ENCODE peak calls at places on chromosomes 13 and 19, in nine cellular contexts. V, T, M, U, G, C, A, O and S are unnamed samples.

GRCh38 chr19:58154287-58154678 is 3.7 kb upstream of the ZNF329 start:
- DNase-seq in V (peak), T (peak), M (no peak), U (no peak), G (no peak), C (no peak), A (peak), O (peak), S (peak)

GRCh38 chr13:26062853-26063444 is 11.1 kb upstream of the SHISA2 start:
- DNase-seq in V (peak), T (no peak), M (peak), U (peak), G (peak), C (no peak), A (peak), O (no peak), S (peak)

GRCh38 chr19:55253842-55254624 is 4.8 kb downstream of the PPP6R1 start:
- DNase-seq in V (no peak), T (no peak), M (no peak), U (no peak), G (peak), C (no peak), A (no peak), O (peak), S (no peak)

GRCh38 chr19:7851623-7852500 is 21.8 kb downstream of the EVI5L start:
- DNase-seq in V (no peak), T (no peak), M (no peak), U (no peak), G (no peak), C (no peak), A (no peak), O (no peak), S (no peak)

GRCh38 chr19:17866312-17867012 is 5.3 kb upstream of the SLC5A5 start:
- DNase-seq in V (no peak), T (no peak), M (no peak), U (no peak), G (no peak), C (no peak), A (no peak), O (no peak), S (no peak)

GRCh38 chr13:112892759-112893569 is 76.0 kb upstream of the MCF2L start:
- DNase-seq in V (no peak), T (peak), M (no peak), U (no peak), G (no peak), C (no peak), A (peak), O (peak), S (no peak)

GRCh38 chr13:51044023-51044665 is 66.9 kb downstream of the C13orf42 start:
- DNase-seq in V (no peak), T (no peak), M (no peak), U (no peak), G (no peak), C (no peak), A (peak), O (no peak), S (no peak)

GRCh38 chr13:113491418-113491883 is 940 bp upstream of the DCUN1D2 start:
- DNase-seq in V (peak), T (peak), M (no peak), U (peak), G (no peak), C (no peak), A (peak), O (peak), S (peak)

GRCh38 chr19:23403024-23403423 is 7.8 kb upstream of the ZNF91 start:
- DNase-seq in V (no peak), T (no peak), M (no peak), U (no peak), G (no peak), C (no peak), A (peak), O (no peak), S (no peak)

GRCh38 chr19:12840091-12841079 is 2.1 kb downstream of the MAST1 start:
- DNase-seq in V (peak), T (peak), M (peak), U (peak), G (peak), C (no peak), A (peak), O (peak), S (peak)

GRCh38 chr13:91698767-91699166 is 300.3 kb downstream of the GPC5 start:
- DNase-seq in V (no peak), T (no peak), M (no peak), U (no peak), G (no peak), C (no peak), A (no peak), O (no peak), S (no peak)

GRCh38 chr19:45195764-45196163 is 17.2 kb downstream of the BLOC1S3 start:
- DNase-seq in V (no peak), T (no peak), M (no peak), U (no peak), G (no peak), C (no peak), A (no peak), O (no peak), S (no peak)

GRCh38 chr19:49851456-49852259 is 699 bp downstream of the PTOV1 start:
- DNase-seq in V (no peak), T (peak), M (no peak), U (no peak), G (no peak), C (no peak), A (peak), O (peak), S (peak)

GRCh38 chr19:51386882-51387520 is 773 bp downstream of the LIM2 start:
- DNase-seq in V (no peak), T (no peak), M (no peak), U (no peak), G (no peak), C (no peak), A (no peak), O (no peak), S (no peak)

GRCh38 chr13:94433055-94433947 is 46.2 kb downstream of the DCT start:
- DNase-seq in V (no peak), T (no peak), M (no peak), U (no peak), G (no peak), C (no peak), A (peak), O (peak), S (peak)

GRCh38 chr19:47421844-47422395 is 2.6 kb upstream of the MEIS3 start:
- DNase-seq in V (no peak), T (no peak), M (peak), U (no peak), G (no peak), C (no peak), A (peak), O (no peak), S (no peak)

GRCh38 chr13:111861766-111862366 is 205.1 kb upstream of the SOX1 start:
- DNase-seq in V (no peak), T (no peak), M (no peak), U (no peak), G (no peak), C (no peak), A (no peak), O (no peak), S (no peak)

GRCh38 chr19:3768015-3768747 is 3.8 kb downstream of the RAX2 start:
- DNase-seq in V (no peak), T (no peak), M (no peak), U (no peak), G (no peak), C (no peak), A (no peak), O (no peak), S (no peak)

GRCh38 chr13:103539265-103539664 is 473.0 kb upstream of the SLC10A2 start:
- DNase-seq in V (no peak), T (no peak), M (peak), U (no peak), G (no peak), C (no peak), A (peak), O (no peak), S (no peak)

GRCh38 chr13:102089177-102089576 is 312.7 kb downstream of the FGF14 start:
- DNase-seq in V (peak), T (no peak), M (no peak), U (no peak), G (no peak), C (no peak), A (peak), O (no peak), S (peak)

GRCh38 chr19:18771328-18772242 is 19.5 kb downstream of the COMP start:
- DNase-seq in V (no peak), T (no peak), M (peak), U (no peak), G (no peak), C (no peak), A (no peak), O (no peak), S (no peak)

GRCh38 chr19:17337675-17338439 is 504 bp downstream of the GTPBP3 start:
- DNase-seq in V (no peak), T (no peak), M (peak), U (no peak), G (peak), C (no peak), A (no peak), O (peak), S (peak)

GRCh38 chr19:18648971-18649310 is 12.1 kb downstream of the KLHL26 start:
- DNase-seq in V (no peak), T (no peak), M (no peak), U (no peak), G (no peak), C (no peak), A (no peak), O (no peak), S (no peak)

GRCh38 chr13:112350300-112350699 is 25.9 kb upstream of the SPACA7 start:
- DNase-seq in V (no peak), T (no peak), M (no peak), U (no peak), G (no peak), C (no peak), A (no peak), O (no peak), S (no peak)

GRCh38 chr13:33066329-33066728 is 50.1 kb downstream of the KL start:
- DNase-seq in V (no peak), T (no peak), M (no peak), U (no peak), G (no peak), C (no peak), A (no peak), O (no peak), S (no peak)

GRCh38 chr19:45146251-45146650 is 14.5 kb downstream of the NKPD1 start:
- DNase-seq in V (no peak), T (no peak), M (no peak), U (no peak), G (no peak), C (no peak), A (no peak), O (no peak), S (no peak)

GRCh38 chr19:47323872-47324271 is 8.1 kb upstream of the C5AR2 start:
- DNase-seq in V (no peak), T (no peak), M (no peak), U (no peak), G (no peak), C (no peak), A (no peak), O (no peak), S (no peak)

GRCh38 chr13:74129500-74130144 is 4.6 kb downstream of the KLF12 start:
- DNase-seq in V (peak), T (no peak), M (no peak), U (no peak), G (peak), C (no peak), A (no peak), O (peak), S (no peak)

GRCh38 chr19:53308339-53308811 is 25.2 kb upstream of the ZNF845 start:
- DNase-seq in V (no peak), T (no peak), M (peak), U (no peak), G (no peak), C (no peak), A (peak), O (peak), S (peak)

GRCh38 chr13:27404680-27405079 is 19.7 kb upstream of the GTF3A start:
- DNase-seq in V (no peak), T (no peak), M (no peak), U (no peak), G (no peak), C (no peak), A (no peak), O (peak), S (no peak)

GRCh38 chr13:83229574-83230300 is 652.5 kb downstream of the SLITRK1 start:
- DNase-seq in V (no peak), T (no peak), M (no peak), U (no peak), G (no peak), C (no peak), A (no peak), O (no peak), S (no peak)

DNA sequence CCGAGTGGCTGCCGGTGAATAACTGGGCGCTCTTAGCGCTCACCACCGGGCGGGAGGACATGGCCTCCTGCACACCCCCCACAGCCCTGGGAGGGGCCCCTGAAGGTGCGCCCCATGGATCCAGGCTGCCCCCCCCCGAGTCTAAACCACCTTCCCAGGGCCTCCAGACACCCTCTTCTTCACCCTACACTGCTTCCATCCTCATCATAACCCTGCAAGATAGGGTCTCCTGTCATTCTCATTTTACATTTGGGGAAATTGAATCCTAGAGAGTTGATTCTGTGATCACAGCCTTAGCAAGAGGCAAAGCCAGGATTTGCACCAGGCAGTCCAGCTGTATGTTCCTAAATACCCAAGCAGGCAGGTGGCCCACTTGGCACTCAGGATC is 110.8 kb downstream of the PTPRS start:
- DNase-seq in V (no peak), T (no peak), M (no peak), U (no peak), G (no peak), C (no peak), A (no peak), O (no peak), S (no peak)
- H3K4me3 ChIP-seq in V (no peak), T (no peak), M (no peak), U (peak), G (no peak), C (no peak), A (no peak), O (no peak), S (no peak)

GRCh38 chr13:109610517-109610916 is 175.9 kb downstream of the IRS2 start:
- DNase-seq in V (no peak), T (peak), M (peak), U (peak), G (peak), C (no peak), A (peak), O (peak), S (peak)
- TF ChIP-seq CTCF in V (peak), T (peak), M (peak), U (no peak), G (no peak), C (peak), A (peak), O (peak), S (peak)

GRCh38 chr19:31253816-31254551 is 95.3 kb downstream of the TSHZ3 start:
- DNase-seq in V (peak), T (no peak), M (no peak), U (no peak), G (no peak), C (no peak), A (peak), O (no peak), S (peak)
- H3K4me3 ChIP-seq in V (no peak), T (no peak), M (no peak), U (no peak), G (no peak), C (no peak), A (no peak), O (no peak), S (no peak)

DNA sequence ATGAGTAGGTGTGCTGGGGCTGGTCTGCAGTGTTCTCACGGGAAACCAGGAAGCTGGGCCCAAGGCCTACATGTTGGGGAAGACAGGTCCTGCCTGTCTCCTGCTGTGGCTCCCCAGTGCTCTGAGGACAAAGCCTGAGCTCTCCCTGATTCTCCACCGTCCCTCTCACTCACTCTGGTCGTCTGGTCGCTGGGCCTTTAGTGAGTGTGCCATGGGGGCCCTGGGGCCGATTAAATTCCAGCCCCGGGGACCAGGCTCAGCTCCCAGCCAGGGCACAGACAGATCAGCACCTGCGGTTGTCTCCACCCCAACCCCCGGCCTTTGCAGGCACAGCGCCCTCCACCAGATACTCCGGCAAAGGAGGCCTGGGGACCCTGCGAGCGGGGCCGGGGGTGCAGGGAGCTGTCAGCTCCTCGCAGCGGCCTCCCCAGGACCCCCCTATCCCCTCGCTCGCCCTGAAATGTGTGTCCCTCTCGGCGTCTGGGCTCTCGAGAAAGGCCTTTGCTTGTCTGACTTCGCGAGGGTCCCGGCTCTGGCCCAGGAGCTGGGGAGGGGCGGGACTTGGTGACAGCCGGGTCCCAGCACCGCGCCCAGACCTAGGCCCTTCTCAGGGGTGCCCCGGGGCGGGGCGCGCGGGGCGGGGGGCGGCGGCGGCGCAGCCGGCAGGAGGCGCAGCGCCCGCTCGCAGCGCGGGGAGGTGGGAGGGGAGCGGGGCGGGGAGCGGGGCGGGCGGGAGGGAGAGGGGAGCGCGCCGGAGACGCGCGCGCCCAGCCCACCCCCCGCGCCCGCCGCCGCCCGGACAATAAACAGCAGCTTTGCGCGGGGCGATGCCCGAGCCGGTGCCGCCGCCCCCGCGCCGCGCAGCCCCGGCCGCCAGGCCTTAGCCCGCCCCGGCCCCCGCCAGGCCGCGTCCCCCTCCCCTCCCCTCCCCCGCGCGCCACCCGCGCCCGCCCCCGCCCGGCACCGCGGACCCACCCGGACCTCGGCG is at the start of gene PALM:
- DNase-seq in V (no peak), T (no peak), M (peak), U (no peak), G (no peak), C (no peak), A (peak), O (no peak), S (no peak)
- TF ChIP-seq CTCF in V (no peak), T (no peak), M (no peak), U (peak), G (no peak), C (no peak), A (peak), O (no peak), S (no peak)

GRCh38 chr13:34164585-34164984 is 346.6 kb downstream of the RFC3 start:
- DNase-seq in V (no peak), T (no peak), M (no peak), U (no peak), G (no peak), C (no peak), A (no peak), O (no peak), S (no peak)

GRCh38 chr13:34159946-34160345 is 342.0 kb downstream of the RFC3 start:
- DNase-seq in V (no peak), T (no peak), M (no peak), U (no peak), G (no peak), C (no peak), A (no peak), O (no peak), S (no peak)

GRCh38 chr13:34162545-34162936 is 344.6 kb downstream of the RFC3 start:
- DNase-seq in V (peak), T (no peak), M (no peak), U (no peak), G (no peak), C (peak), A (no peak), O (no peak), S (no peak)

GRCh38 chr13:34165158-34165557 is 347.2 kb downstream of the RFC3 start:
- DNase-seq in V (no peak), T (no peak), M (no peak), U (no peak), G (no peak), C (no peak), A (no peak), O (no peak), S (no peak)

DNA sequence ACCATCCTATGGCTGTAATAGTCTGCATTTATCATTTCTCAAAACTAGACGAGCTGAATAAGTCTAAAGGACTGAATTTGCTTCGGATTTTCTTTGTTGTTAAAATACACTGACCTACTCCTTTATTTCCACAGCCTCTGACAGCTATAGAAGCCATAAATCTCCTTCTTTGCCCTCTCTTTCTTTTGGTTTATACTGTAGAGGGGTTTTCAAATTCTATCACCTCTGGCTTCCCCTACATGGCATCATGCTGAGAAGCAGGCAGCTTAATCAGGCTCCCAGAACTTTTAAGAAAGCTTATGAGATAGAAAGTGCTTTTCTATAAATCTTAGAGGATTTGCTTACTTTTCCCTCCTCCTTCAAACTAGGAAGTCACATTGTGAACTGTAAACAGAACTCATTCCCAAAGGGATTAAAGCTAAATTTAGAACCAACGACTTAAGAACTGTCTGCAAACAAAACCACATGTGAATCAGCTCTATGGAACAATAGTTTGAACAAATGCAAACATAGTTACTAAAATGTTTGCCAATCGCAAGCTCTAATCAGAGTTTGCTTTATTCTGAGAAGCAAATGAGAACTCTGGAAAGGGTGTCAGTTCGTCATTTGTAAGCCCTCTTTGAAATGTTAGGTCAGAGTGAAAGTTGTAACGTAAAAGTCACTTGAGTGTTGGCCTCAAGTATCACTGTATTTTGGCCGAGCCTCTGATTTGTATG is 344.0 kb downstream of the RFC3 start:
- DNase-seq in V (peak), T (no peak), M (no peak), U (peak), G (no peak), C (peak), A (peak), O (no peak), S (peak)
- H3K4me3 ChIP-seq in V (no peak), T (no peak), M (no peak), U (no peak), G (no peak), C (peak), A (no peak), O (no peak), S (no peak)

DNA sequence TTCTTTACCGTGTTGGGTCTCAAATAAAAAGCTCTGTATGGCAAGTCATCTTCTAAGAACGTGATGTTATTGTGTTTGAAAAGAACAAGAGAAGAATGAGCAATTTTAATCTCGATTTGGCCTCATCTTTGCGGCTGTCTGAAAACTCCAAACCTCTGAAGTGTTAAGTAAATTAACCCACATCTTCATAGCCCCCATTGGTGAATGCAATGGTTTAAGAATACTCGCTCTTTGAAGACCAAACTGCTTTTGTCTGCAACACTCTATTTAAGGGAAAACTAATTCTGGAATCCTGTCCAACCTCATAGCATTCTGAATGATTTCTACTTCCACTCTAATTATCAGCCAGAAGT is 56.9 kb upstream of the SCEL start:
- DNase-seq in V (no peak), T (no peak), M (no peak), U (no peak), G (no peak), C (no peak), A (no peak), O (no peak), S (no peak)
- TF ChIP-seq CTCF in V (no peak), T (no peak), M (no peak), U (no peak), G (peak), C (no peak), A (no peak), O (peak), S (no peak)